ENCODE peak calls at places on chromosomes 3 and 15, in five cellular contexts. One of them, this sample, is unnamed.

GRCh38 chr15:89192136-89192535 is 29.2 kb downstream of the RLBP1 start:
- DNase-seq in IMR-90: peak; percentile 31
- DNase-seq in PC-3: no peak
- DNase-seq in fibroblast of lung: no peak
- DNase-seq in mesendoderm: no peak
- DNase-seq in this sample: no peak

GRCh38 chr3:57411715-57412114 is 119.2 kb upstream of the ASB14 start:
- DNase-seq in mesendoderm: no peak
- DNase-seq in PC-3: no peak
- DNase-seq in IMR-90: no peak
- DNase-seq in fibroblast of lung: no peak
- DNase-seq in this sample: no peak

GRCh38 chr15:73078722-73079121 is 26.5 kb downstream of the NEO1 start:
- DNase-seq in fibroblast of lung: peak; percentile 80
- DNase-seq in IMR-90: peak; percentile 90
- DNase-seq in mesendoderm: peak; percentile 22
- DNase-seq in PC-3: peak; percentile 71
- DNase-seq in this sample: no peak

GRCh38 chr15:29086891-29087290 is 182.7 kb downstream of the NSMCE3 start:
- DNase-seq in PC-3: no peak
- DNase-seq in IMR-90: no peak
- DNase-seq in mesendoderm: no peak
- DNase-seq in fibroblast of lung: no peak
- DNase-seq in this sample: no peak

GRCh38 chr3:15637131-15637951 is 35.8 kb downstream of the BTD start:
- DNase-seq in mesendoderm: no peak
- DNase-seq in PC-3: no peak
- DNase-seq in fibroblast of lung: no peak
- DNase-seq in IMR-90: no peak
- DNase-seq in this sample: no peak

GRCh38 chr3:123884258-123884831 is at the start of gene MYLK:
- DNase-seq in fibroblast of lung: peak; percentile 93
- DNase-seq in PC-3: peak; percentile 85
- DNase-seq in mesendoderm: peak; percentile 98
- DNase-seq in IMR-90: peak; percentile 95
- DNase-seq in this sample: no peak

GRCh38 chr3:13114811-13115615 is 41.8 kb upstream of the IQSEC1 start:
- DNase-seq in IMR-90: no peak
- DNase-seq in PC-3: no peak
- DNase-seq in fibroblast of lung: no peak
- DNase-seq in mesendoderm: no peak
- DNase-seq in this sample: no peak

GRCh38 chr3:100603449-100603848 is 6.0 kb upstream of the ADGRG7 start:
- DNase-seq in IMR-90: peak; percentile 54
- DNase-seq in fibroblast of lung: peak; percentile 24
- DNase-seq in mesendoderm: peak; percentile 80
- DNase-seq in PC-3: peak; percentile 80
- DNase-seq in this sample: peak; percentile 41

GRCh38 chr15:65580287-65580686 is 30.6 kb downstream of the INTS14 start:
- DNase-seq in IMR-90: peak; percentile 86
- DNase-seq in fibroblast of lung: peak; percentile 39
- DNase-seq in PC-3: peak; percentile 68
- DNase-seq in mesendoderm: peak; percentile 26
- DNase-seq in this sample: no peak

GRCh38 chr3:29757054-29757777 is 476.3 kb downstream of the RBMS3 start:
- DNase-seq in fibroblast of lung: no peak
- DNase-seq in PC-3: peak; percentile 48
- DNase-seq in mesendoderm: peak; percentile 20
- DNase-seq in IMR-90: peak; percentile 54
- DNase-seq in this sample: no peak
- H3K4me1 ChIP-seq in fibroblast of lung: peaks cover 11% of the 10 kb centered on the region
- H3K4me1 ChIP-seq in PC-3: peaks cover 30% of the 10 kb centered on the region
- H3K4me1 ChIP-seq in mesendoderm: no peaks in the 10 kb centered on the region
- H3K4me1 ChIP-seq in IMR-90: peaks cover 21% of the 10 kb centered on the region
- H3K4me1 ChIP-seq in this sample: no peaks in the 10 kb centered on the region

GRCh38 chr15:69443032-69443611 is 9.5 kb upstream of the RPLP1 start:
- DNase-seq in IMR-90: no peak
- DNase-seq in mesendoderm: no peak
- DNase-seq in fibroblast of lung: no peak
- DNase-seq in PC-3: no peak
- DNase-seq in this sample: no peak
- H3K36me3 ChIP-seq in IMR-90: peaks cover 6% of the 10 kb centered on the region
- H3K36me3 ChIP-seq in mesendoderm: peaks cover 22% of the 10 kb centered on the region
- H3K36me3 ChIP-seq in fibroblast of lung: peaks cover 15% of the 10 kb centered on the region
- H3K36me3 ChIP-seq in PC-3: peaks cover 81% of the 10 kb centered on the region
- H3K36me3 ChIP-seq in this sample: peaks cover 28% of the 10 kb centered on the region

DNA sequence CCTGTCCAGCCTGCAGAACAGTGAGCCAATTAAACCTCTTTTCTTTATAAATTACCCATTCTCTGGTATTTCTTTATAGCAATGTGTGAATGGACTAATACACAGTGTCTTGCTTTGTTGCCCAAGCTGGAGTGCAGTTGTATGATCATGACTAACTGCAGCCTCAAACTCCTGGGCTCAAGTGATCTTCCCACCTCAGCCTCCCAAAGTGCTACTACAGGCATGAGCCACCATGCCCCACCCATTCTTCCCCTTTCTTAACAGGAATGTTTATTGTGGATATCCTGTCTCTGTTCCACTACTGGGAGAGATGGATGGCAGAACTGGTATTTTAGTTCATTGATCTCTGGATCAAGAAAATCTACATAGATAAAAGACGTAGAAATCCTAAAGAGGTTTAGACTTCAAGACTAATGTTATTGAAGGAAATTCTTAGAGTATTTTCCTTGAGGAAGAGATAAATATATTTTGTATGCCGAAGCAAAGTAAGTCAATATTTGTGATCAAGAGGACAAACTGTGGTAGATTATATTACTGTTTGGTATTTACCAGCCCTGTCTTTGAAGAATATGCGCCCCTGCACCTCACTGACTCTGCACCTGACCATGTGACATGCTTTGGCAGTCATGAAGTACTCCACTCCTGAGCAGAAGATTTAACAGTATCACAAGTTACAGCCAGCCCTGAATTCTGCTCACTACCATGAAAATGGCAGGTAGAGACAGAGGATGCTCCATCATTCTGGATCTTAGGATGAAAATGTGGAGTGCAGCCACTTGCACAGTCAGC is 42.9 kb downstream of the UACA start:
- DNase-seq in fibroblast of lung: no peak
- DNase-seq in PC-3: no peak
- DNase-seq in IMR-90: no peak
- DNase-seq in mesendoderm: peak; percentile 32
- DNase-seq in this sample: no peak
- H3K4me2 ChIP-seq in fibroblast of lung: no peak overlapping the region
- H3K4me2 ChIP-seq in PC-3: no peak overlapping the region
- H3K4me2 ChIP-seq in IMR-90: no peak overlapping the region
- H3K4me2 ChIP-seq in mesendoderm: no peak overlapping the region
- H3K4me2 ChIP-seq in this sample: no peak overlapping the region

GRCh38 chr3:69741057-69741830 is 2.0 kb downstream of the MITF start:
- DNase-seq in IMR-90: no peak
- DNase-seq in mesendoderm: no peak
- DNase-seq in PC-3: no peak
- DNase-seq in fibroblast of lung: no peak
- DNase-seq in this sample: no peak

GRCh38 chr3:69738291-69738690 is 973 bp upstream of the MITF start:
- DNase-seq in PC-3: peak; percentile 7
- DNase-seq in mesendoderm: no peak
- DNase-seq in fibroblast of lung: peak; percentile 33
- DNase-seq in IMR-90: peak; percentile 26
- DNase-seq in this sample: peak; percentile 40

GRCh38 chr3:69740103-69741021 is 1.1 kb downstream of the MITF start:
- DNase-seq in IMR-90: no peak
- DNase-seq in PC-3: peak; percentile 51
- DNase-seq in mesendoderm: peak; percentile 70
- DNase-seq in fibroblast of lung: no peak
- DNase-seq in this sample: peak; percentile 77

GRCh38 chr3:69738859-69739203 is 433 bp upstream of the MITF start:
- DNase-seq in PC-3: peak; percentile 2
- DNase-seq in fibroblast of lung: no peak
- DNase-seq in mesendoderm: no peak
- DNase-seq in IMR-90: no peak
- DNase-seq in this sample: no peak

DNA sequence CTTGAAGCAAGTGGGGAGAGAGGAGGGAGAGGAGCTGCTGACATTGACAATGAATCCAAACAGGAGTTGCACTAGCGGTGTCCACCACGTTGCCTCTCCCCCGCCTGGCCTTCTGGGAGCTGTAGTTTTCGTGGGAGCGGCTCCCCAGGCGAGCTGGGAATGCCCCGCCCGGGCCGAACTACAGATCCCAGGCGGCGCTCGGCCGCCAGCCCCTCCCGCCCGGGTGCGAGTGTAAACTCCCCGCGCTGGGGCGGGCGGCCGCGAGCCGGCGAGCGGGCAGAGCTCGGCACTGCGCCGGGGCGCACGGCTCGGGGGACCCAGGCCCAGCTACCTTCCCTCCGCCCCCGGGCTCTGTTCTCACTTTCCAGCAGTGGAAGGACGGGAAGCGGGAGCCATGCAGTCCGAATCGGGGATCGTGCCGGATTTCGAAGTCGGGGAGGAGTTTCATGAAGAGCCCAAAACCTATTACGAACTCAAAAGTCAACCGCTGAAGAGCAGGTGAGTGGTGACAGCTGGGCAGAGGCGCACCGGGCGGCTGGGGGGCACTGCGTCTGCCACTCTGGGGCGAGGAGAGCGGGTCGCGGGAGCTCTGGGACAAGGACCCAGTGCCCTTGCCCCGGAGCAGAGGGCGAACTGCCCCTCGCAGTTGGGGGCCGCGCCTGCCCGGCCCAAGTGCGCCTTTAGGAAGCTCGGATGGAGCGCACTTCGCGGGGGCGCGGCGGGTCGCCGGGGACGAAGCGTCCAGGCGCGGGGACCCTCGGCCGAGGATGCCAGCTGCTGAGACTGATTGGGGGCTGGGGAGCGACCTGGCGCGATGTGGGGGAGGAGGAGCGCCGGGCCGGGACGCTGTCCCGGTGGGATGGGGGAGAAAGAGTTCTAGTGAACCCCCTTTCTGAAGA is at the start of gene MITF:
- DNase-seq in IMR-90: peak; percentile 88
- DNase-seq in fibroblast of lung: peak; percentile 88
- DNase-seq in PC-3: peak; percentile 80
- DNase-seq in mesendoderm: peak; percentile 96
- DNase-seq in this sample: peak; percentile 75
- H3K4me1 ChIP-seq in IMR-90: peaks cover 3% of the 10 kb centered on the region
- H3K4me1 ChIP-seq in fibroblast of lung: peaks cover 4% of the 10 kb centered on the region
- H3K4me1 ChIP-seq in PC-3: no peaks in the 10 kb centered on the region
- H3K4me1 ChIP-seq in mesendoderm: no peaks in the 10 kb centered on the region
- H3K4me1 ChIP-seq in this sample: peaks cover 18% of the 10 kb centered on the region

GRCh38 chr3:132536442-132537153 is 60.5 kb upstream of the ACKR4 start:
- DNase-seq in mesendoderm: peak; percentile 26
- DNase-seq in PC-3: no peak
- DNase-seq in fibroblast of lung: no peak
- DNase-seq in IMR-90: peak; percentile 18
- DNase-seq in this sample: no peak
- H3K36me3 ChIP-seq in mesendoderm: no peaks in the 10 kb centered on the region
- H3K36me3 ChIP-seq in PC-3: no peaks in the 10 kb centered on the region
- H3K36me3 ChIP-seq in fibroblast of lung: no peaks in the 10 kb centered on the region
- H3K36me3 ChIP-seq in IMR-90: peaks cover 21% of the 10 kb centered on the region
- H3K36me3 ChIP-seq in this sample: peaks cover 3% of the 10 kb centered on the region

GRCh38 chr3:186510374-186511079 is 33.7 kb downstream of the CRYGS start:
- DNase-seq in mesendoderm: no peak
- DNase-seq in fibroblast of lung: peak; percentile 13
- DNase-seq in PC-3: no peak
- DNase-seq in IMR-90: no peak
- DNase-seq in this sample: no peak

GRCh38 chr3:186511702-186512101 is 32.5 kb downstream of the CRYGS start:
- DNase-seq in PC-3: no peak
- DNase-seq in fibroblast of lung: no peak
- DNase-seq in mesendoderm: no peak
- DNase-seq in IMR-90: no peak
- DNase-seq in this sample: no peak

GRCh38 chr3:186506846-186507245 is 37.3 kb downstream of the CRYGS start:
- DNase-seq in PC-3: no peak
- DNase-seq in fibroblast of lung: no peak
- DNase-seq in IMR-90: no peak
- DNase-seq in mesendoderm: no peak
- DNase-seq in this sample: no peak

GRCh38 chr3:186511245-186511644 is 32.9 kb downstream of the CRYGS start:
- DNase-seq in fibroblast of lung: no peak
- DNase-seq in IMR-90: no peak
- DNase-seq in PC-3: no peak
- DNase-seq in mesendoderm: no peak
- DNase-seq in this sample: no peak

DNA sequence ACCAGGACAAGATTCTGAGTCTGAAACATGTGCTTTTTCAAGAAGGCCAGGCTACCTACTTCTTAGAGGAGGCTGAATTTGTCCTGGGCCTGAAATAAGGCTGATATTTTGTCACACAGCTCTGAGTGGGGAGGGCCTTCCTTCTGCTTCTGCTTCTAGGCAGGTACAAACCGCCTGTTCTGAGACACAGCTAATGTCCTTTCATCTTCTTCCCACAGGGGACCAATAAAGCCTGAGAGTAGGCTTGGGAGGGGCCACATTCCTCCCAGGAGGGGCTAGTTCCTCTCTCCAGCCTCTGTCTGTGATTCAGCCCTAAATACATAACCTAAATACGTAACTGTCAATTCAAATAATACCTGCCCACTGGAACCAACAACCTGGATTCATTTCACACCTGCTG is 34.8 kb downstream of the CRYGS start:
- DNase-seq in IMR-90: no peak
- DNase-seq in mesendoderm: no peak
- DNase-seq in fibroblast of lung: no peak
- DNase-seq in PC-3: peak; percentile 8
- DNase-seq in this sample: no peak
- H3K4me2 ChIP-seq in IMR-90: no peak overlapping the region
- H3K4me2 ChIP-seq in mesendoderm: no peak overlapping the region
- H3K4me2 ChIP-seq in fibroblast of lung: no peak overlapping the region
- H3K4me2 ChIP-seq in PC-3: no peak overlapping the region
- H3K4me2 ChIP-seq in this sample: no peak overlapping the region

DNA sequence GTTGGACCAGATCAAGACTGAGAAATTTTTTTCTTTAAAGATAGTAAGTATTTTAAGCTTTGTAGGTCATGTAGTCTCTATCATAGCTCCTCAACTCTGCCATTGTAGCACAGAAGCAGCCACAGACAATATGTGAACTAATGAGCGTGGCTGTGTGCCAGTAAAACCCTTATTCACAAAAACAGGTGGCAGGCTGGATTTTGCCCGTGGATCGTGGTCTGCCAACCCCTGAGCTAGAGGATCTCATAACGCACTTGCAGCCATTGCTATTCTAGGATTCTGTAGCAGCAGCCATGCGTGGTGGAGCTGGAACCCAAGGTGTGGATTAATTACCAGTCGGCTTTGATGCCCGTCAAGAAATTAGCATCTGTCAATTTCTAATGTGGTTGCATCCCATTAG is 68.7 kb upstream of the PLXNA1 start:
- DNase-seq in mesendoderm: no peak
- DNase-seq in IMR-90: no peak
- DNase-seq in PC-3: no peak
- DNase-seq in fibroblast of lung: no peak
- DNase-seq in this sample: no peak
- H3K4me1 ChIP-seq in mesendoderm: no peaks in the 10 kb centered on the region
- H3K4me1 ChIP-seq in IMR-90: peaks cover 6% of the 10 kb centered on the region
- H3K4me1 ChIP-seq in PC-3: peaks cover 35% of the 10 kb centered on the region
- H3K4me1 ChIP-seq in fibroblast of lung: peaks cover 3% of the 10 kb centered on the region
- H3K4me1 ChIP-seq in this sample: peaks cover 58% of the 10 kb centered on the region

GRCh38 chr3:141402476-141403171 is 34.3 kb downstream of the ZBTB38 start:
- DNase-seq in mesendoderm: peak; percentile 73
- DNase-seq in IMR-90: peak; percentile 78
- DNase-seq in fibroblast of lung: peak; percentile 78
- DNase-seq in PC-3: peak; percentile 29
- DNase-seq in this sample: no peak
- H3K36me3 ChIP-seq in mesendoderm: no peaks in the 10 kb centered on the region
- H3K36me3 ChIP-seq in IMR-90: peaks cover 22% of the 10 kb centered on the region
- H3K36me3 ChIP-seq in fibroblast of lung: peaks cover 10% of the 10 kb centered on the region
- H3K36me3 ChIP-seq in PC-3: peaks cover 9% of the 10 kb centered on the region
- H3K36me3 ChIP-seq in this sample: no peaks in the 10 kb centered on the region

This sample was measured in PC-9.